ENCODE peak calls at places on chromosomes 4 and X, in six cellular contexts. I, H, F, M, Z and E are unnamed samples.

GRCh38 chrX:31168596-31168995 is 96.8 kb upstream of the FTHL17 start:
- ATAC-seq in Z (no peak), H (no peak), I (no peak), F (no peak), M (no peak), E (no peak)

GRCh38 chrX:19190902-19191301 is 68.6 kb upstream of the ADGRG2 start:
- ATAC-seq in F (no peak), H (no peak), M (no peak), I (no peak), Z (no peak), E (no peak)

GRCh38 chrX:136028383-136028984 is 43.2 kb downstream of the SLC9A6 start:
- ATAC-seq in I (peak), Z (peak), F (peak), M (no peak), H (peak), E (peak)

GRCh38 chr4:83386931-83387897 is 52.6 kb upstream of the HPSE start:
- ATAC-seq in M (no peak), F (no peak), H (peak), I (no peak), Z (no peak), E (no peak)

GRCh38 chrX:148574247-148574973 is 74.0 kb downstream of the AFF2 start:
- ATAC-seq in Z (no peak), I (no peak), M (no peak), F (no peak), H (no peak), E (no peak)

GRCh38 chrX:74800062-74800461 is 125.2 kb downstream of the NEXMIF start:
- ATAC-seq in I (no peak), M (no peak), Z (no peak), H (no peak), F (no peak), E (no peak)

GRCh38 chr4:13944095-13944501 is 316.6 kb upstream of the BOD1L1 start:
- ATAC-seq in I (no peak), H (peak), F (no peak), Z (peak), M (no peak), E (no peak)

GRCh38 chr4:76028242-76028859 is 5.1 kb upstream of the CXCL10 start:
- ATAC-seq in I (peak), M (peak), F (no peak), H (no peak), Z (peak), E (no peak)

GRCh38 chrX:113033966-113034680 is 193.5 kb upstream of the AMOT start:
- ATAC-seq in H (no peak), M (no peak), I (no peak), F (no peak), Z (no peak), E (no peak)

GRCh38 chr4:102836596-102836995 is 9.2 kb upstream of the UBE2D3 start:
- ATAC-seq in F (no peak), M (no peak), Z (no peak), I (no peak), H (no peak), E (no peak)

GRCh38 chrX:22686138-22686541 is 313.6 kb upstream of the DDX53 start:
- ATAC-seq in H (no peak), I (no peak), Z (peak), F (no peak), M (no peak), E (no peak)

GRCh38 chr4:176788971-176789370 is 3.8 kb downstream of the VEGFC start:
- ATAC-seq in H (no peak), M (no peak), Z (no peak), I (no peak), F (no peak), E (no peak)
- H3K4me3 ChIP-seq in H (peak), M (no peak), Z (no peak), I (peak), F (no peak), E (no peak)

GRCh38 chrX:68833448-68833805 is 4.6 kb downstream of the EFNB1 start:
- ATAC-seq in Z (no peak), I (no peak), H (no peak), M (no peak), F (no peak), E (no peak)
- H3K4me3 ChIP-seq in Z (no peak), I (peak), H (peak), M (no peak), F (no peak), E (no peak)

GRCh38 chrX:114599903-114600302 is 16.0 kb downstream of the HTR2C start:
- ATAC-seq in F (no peak), Z (no peak), H (no peak), I (no peak), M (no peak), E (no peak)
- H3K4me3 ChIP-seq in F (no peak), Z (no peak), H (no peak), I (no peak), M (no peak), E (no peak)

GRCh38 chr4:52019941-52020657 is at the start of gene LRRC66:
- ATAC-seq in Z (peak), H (no peak), I (no peak), M (no peak), F (no peak), E (no peak)
- H3K4me3 ChIP-seq in Z (no peak), H (no peak), I (no peak), M (no peak), F (no peak), E (no peak)

GRCh38 chrX:131985526-131986049 is 37.5 kb upstream of the STK26 start:
- ATAC-seq in F (no peak), M (no peak), I (no peak), H (no peak), Z (no peak), E (no peak)
- H3K4me3 ChIP-seq in F (no peak), M (no peak), I (no peak), H (no peak), Z (no peak), E (no peak)